ENCODE peak calls at places on chromosomes 1 and 21, in six cellular contexts. One of them, this sample, is unnamed.

GRCh38 chr1:75587692-75588091 is 23.2 kb downstream of the SLC44A5 start:
- DNase-seq in NCI-H1092: no peak
- DNase-seq in HEK293T: no peak
- DNase-seq in astrocyte of the spinal cord: no peak
- DNase-seq in NCI-H1105: no peak
- DNase-seq in NCI-H446: no peak
- DNase-seq in this sample: no peak

GRCh38 chr21:31479714-31480113 is 135.7 kb upstream of the TIAM1 start:
- DNase-seq in NCI-H1092: no peak
- DNase-seq in HEK293T: no peak
- DNase-seq in astrocyte of the spinal cord: no peak
- DNase-seq in NCI-H1105: no peak
- DNase-seq in NCI-H446: no peak
- DNase-seq in this sample: no peak

GRCh38 chr1:34066921-34067603 is 98.0 kb downstream of the CSMD2 start:
- DNase-seq in NCI-H1092: no peak
- DNase-seq in HEK293T: no peak
- DNase-seq in astrocyte of the spinal cord: peak
- DNase-seq in NCI-H1105: no peak
- DNase-seq in NCI-H446: no peak
- DNase-seq in this sample: no peak

GRCh38 chr1:201254625-201255469 is 28.5 kb upstream of the PKP1 start:
- DNase-seq in NCI-H1092: peak
- DNase-seq in HEK293T: peak
- DNase-seq in astrocyte of the spinal cord: no peak
- DNase-seq in NCI-H1105: peak
- DNase-seq in NCI-H446: peak
- DNase-seq in this sample: no peak

GRCh38 chr1:201576914-201577313 is 38.0 kb downstream of the NAV1 start:
- DNase-seq in NCI-H1092: no peak
- DNase-seq in HEK293T: no peak
- DNase-seq in astrocyte of the spinal cord: no peak
- DNase-seq in NCI-H1105: no peak
- DNase-seq in NCI-H446: no peak
- DNase-seq in this sample: no peak

GRCh38 chr1:87794788-87795614 is 466.3 kb downstream of the LMO4 start:
- DNase-seq in NCI-H1092: no peak
- DNase-seq in HEK293T: no peak
- DNase-seq in astrocyte of the spinal cord: peak
- DNase-seq in NCI-H1105: no peak
- DNase-seq in NCI-H446: peak
- DNase-seq in this sample: no peak

GRCh38 chr1:201354901-201355295 is 22.6 kb downstream of the TNNT2 start:
- DNase-seq in NCI-H1092: no peak
- DNase-seq in HEK293T: no peak
- DNase-seq in astrocyte of the spinal cord: no peak
- DNase-seq in NCI-H1105: no peak
- DNase-seq in NCI-H446: no peak
- DNase-seq in this sample: peak

GRCh38 chr1:230067871-230068814 is 1.1 kb downstream of the GALNT2 start:
- DNase-seq in NCI-H1092: no peak
- DNase-seq in HEK293T: peak
- DNase-seq in astrocyte of the spinal cord: no peak
- DNase-seq in NCI-H1105: no peak
- DNase-seq in NCI-H446: no peak
- DNase-seq in this sample: peak

GRCh38 chr1:4697801-4698200 is 43.4 kb downstream of the AJAP1 start:
- DNase-seq in NCI-H1092: no peak
- DNase-seq in HEK293T: no peak
- DNase-seq in astrocyte of the spinal cord: no peak
- DNase-seq in NCI-H1105: no peak
- DNase-seq in NCI-H446: no peak
- DNase-seq in this sample: no peak

GRCh38 chr1:53519412-53519811 is 60.2 kb downstream of the DMRTB1 start:
- DNase-seq in NCI-H1092: no peak
- DNase-seq in HEK293T: no peak
- DNase-seq in astrocyte of the spinal cord: peak
- DNase-seq in NCI-H1105: no peak
- DNase-seq in NCI-H446: no peak
- DNase-seq in this sample: no peak